ENCODE peak calls at places on chromosomes 6 and 20, in nine cellular contexts. G, O, J, Q, U, M, R, E and S are unnamed samples.

GRCh38 chr6:137150072-137150471 is 23.4 kb downstream of the IL22RA2 start:
- DNase-seq in G (no peak), O (no peak), J (no peak), Q (no peak), U (no peak), M (no peak), R (no peak), E (no peak), S (no peak)

GRCh38 chr6:4355241-4355640 is 219.9 kb upstream of the ECI2 start:
- DNase-seq in G (peak), O (no peak), J (peak), Q (no peak), U (no peak), M (peak), R (no peak), E (peak), S (no peak)

GRCh38 chr6:145319605-145320004 is 415.7 kb downstream of the EPM2A start:
- DNase-seq in G (no peak), O (no peak), J (no peak), Q (no peak), U (no peak), M (no peak), R (no peak), E (no peak), S (no peak)

GRCh38 chr6:140069576-140069975 is 695.1 kb upstream of the CITED2 start:
- DNase-seq in G (no peak), O (no peak), J (no peak), Q (no peak), U (no peak), M (no peak), R (no peak), E (no peak), S (no peak)

GRCh38 chr6:40369891-40370290 is 217.3 kb downstream of the LRFN2 start:
- DNase-seq in G (no peak), O (no peak), J (no peak), Q (no peak), U (no peak), M (no peak), R (no peak), E (no peak), S (no peak)

GRCh38 chr6:157119502-157120027 is 203.8 kb downstream of the TMEM242 start:
- DNase-seq in G (no peak), O (no peak), J (no peak), Q (no peak), U (no peak), M (no peak), R (peak), E (no peak), S (no peak)

GRCh38 chr20:17543531-17543961 is 12.4 kb upstream of the BFSP1 start:
- DNase-seq in G (no peak), O (no peak), J (no peak), Q (no peak), U (no peak), M (no peak), R (no peak), E (no peak), S (no peak)

GRCh38 chr20:51490635-51491034 is 51.9 kb downstream of the NFATC2 start:
- DNase-seq in G (no peak), O (no peak), J (no peak), Q (no peak), U (no peak), M (no peak), R (no peak), E (no peak), S (no peak)

GRCh38 chr6:44651604-44652003 is 264.1 kb downstream of the CDC5L start:
- DNase-seq in G (no peak), O (no peak), J (no peak), Q (no peak), U (no peak), M (peak), R (no peak), E (no peak), S (no peak)

GRCh38 chr20:32484221-32485125 is 100.7 kb downstream of the NOL4L start:
- DNase-seq in G (peak), O (peak), J (peak), Q (no peak), U (peak), M (peak), R (peak), E (no peak), S (no peak)

GRCh38 chr6:85494551-85495337 is 44.9 kb downstream of the NT5E start:
- DNase-seq in G (no peak), O (no peak), J (no peak), Q (no peak), U (no peak), M (no peak), R (no peak), E (no peak), S (no peak)

GRCh38 chr6:5728726-5729434 is 277.8 kb downstream of the NRN1 start:
- DNase-seq in G (no peak), O (no peak), J (no peak), Q (no peak), U (no peak), M (peak), R (no peak), E (no peak), S (peak)

GRCh38 chr20:31869942-31870702 is at the start of the genes DUSP15 and TTLL9:
- DNase-seq in G (peak), O (peak), J (no peak), Q (peak), U (no peak), M (no peak), R (peak), E (peak), S (no peak)

GRCh38 chr20:8536219-8536618 is 404.2 kb downstream of the PLCB1 start:
- DNase-seq in G (no peak), O (no peak), J (no peak), Q (no peak), U (no peak), M (no peak), R (no peak), E (no peak), S (no peak)

DNA sequence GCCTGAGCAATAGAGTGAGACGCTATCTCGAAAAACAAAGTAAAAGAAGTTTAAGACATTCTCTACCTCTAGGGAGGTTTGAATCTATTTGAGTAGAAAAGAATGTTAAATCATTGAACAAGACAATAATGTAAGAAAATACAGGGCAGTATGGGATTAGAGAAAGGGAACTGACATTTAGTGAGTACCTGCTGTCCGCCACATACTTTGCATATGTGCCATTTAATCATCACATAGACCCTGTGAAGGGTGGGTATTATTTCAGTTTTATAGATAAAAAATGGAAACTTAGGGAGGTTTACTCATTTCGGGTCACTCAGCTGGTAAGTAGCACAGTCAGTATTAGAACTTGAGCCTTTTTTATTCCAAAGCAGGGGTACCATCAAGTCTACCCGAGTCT is 31.4 kb downstream of the STK4 start:
- DNase-seq in G (no peak), O (no peak), J (no peak), Q (no peak), U (no peak), M (no peak), R (no peak), E (no peak), S (no peak)
- H3K27ac ChIP-seq in G (no peak), O (no peak), J (no peak), Q (no peak), U (no peak), M (no peak), R (no peak), E (no peak), S (no peak)

GRCh38 chr20:35517125-35517524 is 12.3 kb downstream of the C20orf173 start:
- DNase-seq in G (no peak), O (peak), J (no peak), Q (peak), U (no peak), M (no peak), R (peak), E (no peak), S (no peak)

GRCh38 chr20:35518975-35519374 is 10.5 kb downstream of the C20orf173 start:
- DNase-seq in G (no peak), O (no peak), J (no peak), Q (no peak), U (no peak), M (no peak), R (no peak), E (no peak), S (no peak)

GRCh38 chr20:35514371-35514960 is 15.0 kb downstream of the C20orf173 start:
- DNase-seq in G (no peak), O (no peak), J (no peak), Q (no peak), U (no peak), M (no peak), R (no peak), E (no peak), S (no peak)

GRCh38 chr20:35515341-35515740 is 14.1 kb downstream of the C20orf173 start:
- DNase-seq in G (no peak), O (no peak), J (no peak), Q (no peak), U (no peak), M (no peak), R (no peak), E (no peak), S (no peak)

GRCh38 chr20:35515949-35516645 is 13.4 kb downstream of the C20orf173 start:
- DNase-seq in G (peak), O (no peak), J (peak), Q (no peak), U (no peak), M (no peak), R (no peak), E (peak), S (peak)
- H3K27ac ChIP-seq in G (no peak), O (no peak), J (peak), Q (no peak), U (no peak), M (no peak), R (no peak), E (no peak), S (no peak)

GRCh38 chr6:28269492-28269891 is 2.5 kb downstream of the ZSCAN26 start:
- DNase-seq in G (no peak), O (no peak), J (peak), Q (no peak), U (no peak), M (peak), R (no peak), E (no peak), S (peak)
- H3K27ac ChIP-seq in G (no peak), O (no peak), J (peak), Q (no peak), U (no peak), M (no peak), R (no peak), E (no peak), S (peak)

GRCh38 chr20:13139459-13140150 is 81.5 kb upstream of the ISM1 start:
- DNase-seq in G (no peak), O (no peak), J (no peak), Q (no peak), U (no peak), M (peak), R (no peak), E (no peak), S (no peak)
- H3K27ac ChIP-seq in G (no peak), O (no peak), J (no peak), Q (no peak), U (no peak), M (no peak), R (no peak), E (no peak), S (no peak)

GRCh38 chr6:15824851-15825250 is 162.0 kb upstream of the DTNBP1 start:
- DNase-seq in G (no peak), O (no peak), J (no peak), Q (no peak), U (no peak), M (no peak), R (no peak), E (no peak), S (no peak)
- H3K27ac ChIP-seq in G (no peak), O (no peak), J (no peak), Q (no peak), U (no peak), M (no peak), R (no peak), E (no peak), S (no peak)

GRCh38 chr6:39334039-39334438 is 11.5 kb upstream of the KCNK16 start:
- DNase-seq in G (no peak), O (no peak), J (no peak), Q (no peak), U (no peak), M (peak), R (no peak), E (no peak), S (no peak)
- H3K27ac ChIP-seq in G (no peak), O (no peak), J (no peak), Q (no peak), U (no peak), M (no peak), R (no peak), E (no peak), S (no peak)

DNA sequence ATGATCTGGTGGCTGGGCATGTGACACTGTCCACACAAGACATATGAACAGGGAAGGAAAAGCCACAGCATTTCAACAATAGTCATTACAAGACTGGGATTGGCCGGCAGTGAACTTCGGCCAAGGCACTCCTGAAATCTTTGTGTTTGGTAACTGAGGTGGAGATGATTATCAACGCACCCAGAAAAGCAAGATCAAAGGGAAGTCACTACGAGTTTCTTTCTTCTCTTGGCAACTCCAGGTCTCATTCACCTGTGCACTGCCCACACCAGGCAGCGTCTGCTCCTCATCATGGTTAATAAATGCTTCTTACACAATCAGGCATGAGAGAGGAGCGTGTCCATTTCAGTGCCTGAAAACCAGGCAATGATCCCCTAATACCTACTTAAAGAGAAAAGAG is 20.5 kb upstream of the FOXC1 start:
- DNase-seq in G (no peak), O (no peak), J (no peak), Q (no peak), U (no peak), M (no peak), R (no peak), E (peak), S (no peak)
- H3K27ac ChIP-seq in G (no peak), O (no peak), J (no peak), Q (no peak), U (no peak), M (no peak), R (no peak), E (no peak), S (no peak)

GRCh38 chr6:32931211-32931610 is 9.6 kb downstream of the HLA-DMB start:
- DNase-seq in G (no peak), O (no peak), J (no peak), Q (no peak), U (no peak), M (no peak), R (no peak), E (no peak), S (no peak)

GRCh38 chr6:32935551-32936246 is 5.1 kb downstream of the HLA-DMB start:
- DNase-seq in G (no peak), O (no peak), J (no peak), Q (no peak), U (no peak), M (no peak), R (no peak), E (no peak), S (no peak)

GRCh38 chr6:32936247-32937152 is 4.3 kb downstream of the HLA-DMB start:
- DNase-seq in G (no peak), O (no peak), J (no peak), Q (no peak), U (no peak), M (no peak), R (no peak), E (no peak), S (no peak)

GRCh38 chr6:32933661-32934085 is 7.2 kb downstream of the HLA-DMB start:
- DNase-seq in G (peak), O (peak), J (peak), Q (peak), U (peak), M (peak), R (peak), E (peak), S (no peak)

DNA sequence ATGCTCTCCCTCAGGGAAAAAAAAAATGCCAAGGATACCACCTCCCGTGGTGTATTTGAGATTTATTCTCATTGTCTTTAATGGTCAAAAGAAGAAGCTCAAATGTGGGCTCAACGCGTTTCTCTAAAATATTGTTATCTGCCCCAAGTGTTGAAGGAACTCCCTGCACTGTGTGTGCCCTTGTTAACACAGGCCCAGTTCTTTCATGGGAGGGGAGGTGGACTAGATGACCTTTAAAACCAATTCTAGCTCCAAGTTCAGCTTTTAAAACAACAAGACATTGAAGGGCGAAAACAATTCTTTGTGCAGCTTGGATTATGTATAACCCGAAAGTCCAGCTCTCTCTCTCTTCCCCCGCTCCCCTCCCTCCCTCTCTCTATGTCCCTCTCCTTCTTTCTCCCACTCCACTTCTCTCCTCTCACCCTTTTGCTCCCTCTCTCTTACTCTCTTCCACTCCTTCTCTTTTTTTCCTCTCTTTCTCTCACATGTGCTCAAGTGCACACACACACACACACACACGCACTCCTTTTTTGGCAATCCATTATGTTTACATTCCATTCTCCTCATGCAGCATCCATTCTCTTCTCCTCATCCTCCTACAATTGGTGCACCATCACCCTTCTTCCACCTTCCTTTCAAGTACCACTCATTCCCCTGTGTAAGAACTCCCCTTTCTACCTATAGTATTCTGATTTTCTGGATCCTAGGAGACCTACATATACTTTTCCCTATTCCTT is 8.5 kb downstream of the HLA-DMB start:
- DNase-seq in G (no peak), O (no peak), J (no peak), Q (no peak), U (no peak), M (no peak), R (no peak), E (no peak), S (no peak)
- H3K27ac ChIP-seq in G (no peak), O (no peak), J (no peak), Q (no peak), U (no peak), M (no peak), R (no peak), E (no peak), S (no peak)